ENCODE peak calls at places on chromosomes 1 and 21, in nine cellular contexts. One of them, this sample, is unnamed.

GRCh38 chr1:47941609-47942237 is 55.5 kb downstream of the TRABD2B start:
- DNase-seq in progenitor cell of endocrine pancreas: no peak
- DNase-seq in astrocyte of the cerebellum: no peak
- DNase-seq in heart right ventricle: no peak
- DNase-seq in nephron progenitor cell: no peak
- DNase-seq in hepatocyte: no peak
- DNase-seq in colonic mucosa: no peak
- DNase-seq in CD8-positive, alpha-beta T cell: no peak
- DNase-seq in A549: peak
- DNase-seq in this sample: no peak

GRCh38 chr1:29875557-29876028 is 639.3 kb downstream of the PTPRU start:
- DNase-seq in astrocyte of the cerebellum: no peak
- DNase-seq in nephron progenitor cell: no peak
- DNase-seq in CD8-positive, alpha-beta T cell: no peak
- DNase-seq in hepatocyte: no peak
- DNase-seq in colonic mucosa: no peak
- DNase-seq in A549: no peak
- DNase-seq in heart right ventricle: peak
- DNase-seq in progenitor cell of endocrine pancreas: no peak
- DNase-seq in this sample: no peak

GRCh38 chr21:42939581-42940413 is 14.4 kb upstream of the ERVH48-1 start:
- DNase-seq in colonic mucosa: peak
- DNase-seq in CD8-positive, alpha-beta T cell: no peak
- DNase-seq in heart right ventricle: peak
- DNase-seq in nephron progenitor cell: no peak
- DNase-seq in progenitor cell of endocrine pancreas: no peak
- DNase-seq in A549: peak
- DNase-seq in astrocyte of the cerebellum: peak
- DNase-seq in hepatocyte: peak
- DNase-seq in this sample: peak

GRCh38 chr1:163069142-163069541 is at the start of gene RGS4:
- DNase-seq in heart right ventricle: peak
- DNase-seq in CD8-positive, alpha-beta T cell: no peak
- DNase-seq in nephron progenitor cell: peak
- DNase-seq in A549: no peak
- DNase-seq in colonic mucosa: peak
- DNase-seq in progenitor cell of endocrine pancreas: peak
- DNase-seq in hepatocyte: peak
- DNase-seq in astrocyte of the cerebellum: peak
- DNase-seq in this sample: no peak

GRCh38 chr1:4786061-4786460 is 131.7 kb downstream of the AJAP1 start:
- DNase-seq in astrocyte of the cerebellum: no peak
- DNase-seq in heart right ventricle: no peak
- DNase-seq in nephron progenitor cell: no peak
- DNase-seq in colonic mucosa: no peak
- DNase-seq in A549: no peak
- DNase-seq in hepatocyte: no peak
- DNase-seq in progenitor cell of endocrine pancreas: no peak
- DNase-seq in CD8-positive, alpha-beta T cell: no peak
- DNase-seq in this sample: no peak

GRCh38 chr1:62436039-62436465 is 797 bp upstream of the USP1 start:
- DNase-seq in astrocyte of the cerebellum: no peak
- DNase-seq in hepatocyte: no peak
- DNase-seq in nephron progenitor cell: peak
- DNase-seq in CD8-positive, alpha-beta T cell: peak
- DNase-seq in progenitor cell of endocrine pancreas: peak
- DNase-seq in A549: no peak
- DNase-seq in colonic mucosa: no peak
- DNase-seq in heart right ventricle: no peak
- DNase-seq in this sample: no peak

GRCh38 chr1:44251989-44252625 is 38.8 kb downstream of the DMAP1 start:
- DNase-seq in CD8-positive, alpha-beta T cell: no peak
- DNase-seq in A549: no peak
- DNase-seq in progenitor cell of endocrine pancreas: no peak
- DNase-seq in hepatocyte: no peak
- DNase-seq in astrocyte of the cerebellum: no peak
- DNase-seq in heart right ventricle: no peak
- DNase-seq in nephron progenitor cell: no peak
- DNase-seq in colonic mucosa: no peak
- DNase-seq in this sample: no peak

GRCh38 chr1:226605573-226605950 is 57.0 kb downstream of the STUM start:
- DNase-seq in progenitor cell of endocrine pancreas: no peak
- DNase-seq in A549: no peak
- DNase-seq in CD8-positive, alpha-beta T cell: no peak
- DNase-seq in colonic mucosa: no peak
- DNase-seq in astrocyte of the cerebellum: no peak
- DNase-seq in heart right ventricle: no peak
- DNase-seq in hepatocyte: no peak
- DNase-seq in nephron progenitor cell: no peak
- DNase-seq in this sample: no peak

GRCh38 chr1:145994391-145995120 is 1.8 kb downstream of the TXNIP start:
- DNase-seq in nephron progenitor cell: no peak
- DNase-seq in heart right ventricle: no peak
- DNase-seq in progenitor cell of endocrine pancreas: no peak
- DNase-seq in A549: no peak
- DNase-seq in colonic mucosa: no peak
- DNase-seq in hepatocyte: no peak
- DNase-seq in astrocyte of the cerebellum: no peak
- DNase-seq in CD8-positive, alpha-beta T cell: no peak
- DNase-seq in this sample: no peak

GRCh38 chr1:14894811-14895524 is 258.6 kb upstream of the TMEM51 start:
- DNase-seq in progenitor cell of endocrine pancreas: no peak
- DNase-seq in colonic mucosa: peak
- DNase-seq in CD8-positive, alpha-beta T cell: no peak
- DNase-seq in A549: no peak
- DNase-seq in hepatocyte: no peak
- DNase-seq in heart right ventricle: no peak
- DNase-seq in astrocyte of the cerebellum: no peak
- DNase-seq in nephron progenitor cell: no peak
- DNase-seq in this sample: no peak

GRCh38 chr1:221182791-221183533 is 303.7 kb downstream of the HLX start:
- DNase-seq in A549: no peak
- DNase-seq in heart right ventricle: no peak
- DNase-seq in CD8-positive, alpha-beta T cell: no peak
- DNase-seq in progenitor cell of endocrine pancreas: no peak
- DNase-seq in hepatocyte: no peak
- DNase-seq in astrocyte of the cerebellum: no peak
- DNase-seq in nephron progenitor cell: no peak
- DNase-seq in colonic mucosa: no peak
- DNase-seq in this sample: no peak

DNA sequence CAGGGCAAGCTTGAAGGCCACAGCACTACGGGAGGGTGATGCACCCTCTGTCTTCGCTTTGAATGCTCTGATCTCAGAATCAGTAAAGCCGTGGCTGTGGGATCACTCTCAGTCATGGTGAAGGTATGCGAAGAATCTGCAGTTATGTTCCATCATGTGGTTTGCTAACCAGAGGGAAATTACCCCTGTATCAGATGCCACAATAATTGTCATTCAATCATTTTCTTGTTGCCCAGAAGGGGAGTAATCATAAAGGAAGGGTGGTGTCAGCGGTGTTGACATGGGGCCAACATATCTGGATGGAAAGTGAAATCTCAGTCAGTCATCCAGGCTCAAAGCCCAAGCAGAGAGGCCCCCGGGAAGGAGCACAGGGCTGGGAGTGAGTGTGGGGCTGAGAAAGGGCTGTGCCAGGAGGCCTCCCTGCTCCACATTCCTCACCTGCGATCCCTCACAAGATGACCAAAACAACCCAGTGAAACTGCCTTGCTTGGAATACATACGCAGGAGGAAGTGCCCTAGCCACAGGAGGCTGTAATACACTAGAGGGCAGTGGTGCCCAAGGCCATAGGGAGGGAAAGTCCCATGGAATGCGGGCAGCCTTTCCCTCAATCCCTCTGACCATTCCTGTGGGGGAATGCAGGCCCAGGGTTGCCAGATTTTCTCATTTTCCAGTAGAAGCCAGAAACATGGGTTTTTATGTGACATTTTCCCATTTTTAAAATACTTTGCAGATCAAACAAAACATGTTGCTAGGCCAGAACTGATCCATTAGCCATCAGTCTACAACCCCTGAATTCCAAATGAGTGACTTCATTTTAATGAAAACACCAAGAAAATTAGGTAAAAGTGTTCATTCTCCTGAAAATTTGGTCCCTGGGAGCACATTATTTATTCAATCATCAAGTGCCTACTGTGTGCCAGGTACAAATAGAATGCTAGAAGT is 95.7 kb upstream of the VANGL1 start:
- DNase-seq in hepatocyte: peak
- DNase-seq in astrocyte of the cerebellum: peak
- DNase-seq in heart right ventricle: peak
- DNase-seq in CD8-positive, alpha-beta T cell: no peak
- DNase-seq in A549: peak
- DNase-seq in progenitor cell of endocrine pancreas: peak
- DNase-seq in colonic mucosa: peak
- DNase-seq in nephron progenitor cell: peak
- DNase-seq in this sample: no peak
- TF ChIP-seq CTCF in hepatocyte: peak
- TF ChIP-seq CTCF in astrocyte of the cerebellum: peak
- TF ChIP-seq CTCF in heart right ventricle: peak
- TF ChIP-seq CTCF in CD8-positive, alpha-beta T cell: no peak
- TF ChIP-seq CTCF in A549: peak
- TF ChIP-seq CTCF in progenitor cell of endocrine pancreas: peak
- TF ChIP-seq CTCF in colonic mucosa: peak
- TF ChIP-seq CTCF in nephron progenitor cell: peak
- TF ChIP-seq CTCF in this sample: no peak

GRCh38 chr1:9691726-9692125 is 40.2 kb downstream of the PIK3CD start:
- DNase-seq in progenitor cell of endocrine pancreas: no peak
- DNase-seq in astrocyte of the cerebellum: no peak
- DNase-seq in A549: no peak
- DNase-seq in hepatocyte: no peak
- DNase-seq in heart right ventricle: no peak
- DNase-seq in nephron progenitor cell: no peak
- DNase-seq in CD8-positive, alpha-beta T cell: no peak
- DNase-seq in colonic mucosa: no peak
- DNase-seq in this sample: no peak
- TF ChIP-seq CTCF in progenitor cell of endocrine pancreas: no peak
- TF ChIP-seq CTCF in astrocyte of the cerebellum: no peak
- TF ChIP-seq CTCF in A549: no peak
- TF ChIP-seq CTCF in hepatocyte: no peak
- TF ChIP-seq CTCF in heart right ventricle: no peak
- TF ChIP-seq CTCF in nephron progenitor cell: no peak
- TF ChIP-seq CTCF in CD8-positive, alpha-beta T cell: no peak
- TF ChIP-seq CTCF in colonic mucosa: no peak
- TF ChIP-seq CTCF in this sample: no peak

GRCh38 chr21:17576080-17576835 is 36.4 kb downstream of the BTG3 start:
- DNase-seq in hepatocyte: no peak
- DNase-seq in progenitor cell of endocrine pancreas: no peak
- DNase-seq in CD8-positive, alpha-beta T cell: no peak
- DNase-seq in nephron progenitor cell: no peak
- DNase-seq in astrocyte of the cerebellum: peak
- DNase-seq in A549: no peak
- DNase-seq in heart right ventricle: no peak
- DNase-seq in colonic mucosa: no peak
- DNase-seq in this sample: no peak
- TF ChIP-seq CTCF in hepatocyte: no peak
- TF ChIP-seq CTCF in progenitor cell of endocrine pancreas: no peak
- TF ChIP-seq CTCF in CD8-positive, alpha-beta T cell: no peak
- TF ChIP-seq CTCF in nephron progenitor cell: no peak
- TF ChIP-seq CTCF in astrocyte of the cerebellum: no peak
- TF ChIP-seq CTCF in A549: no peak
- TF ChIP-seq CTCF in heart right ventricle: no peak
- TF ChIP-seq CTCF in colonic mucosa: no peak
- TF ChIP-seq CTCF in this sample: no peak

GRCh38 chr1:215521279-215521678 is 45.8 kb upstream of the KCTD3 start:
- DNase-seq in astrocyte of the cerebellum: no peak
- DNase-seq in colonic mucosa: no peak
- DNase-seq in heart right ventricle: no peak
- DNase-seq in A549: no peak
- DNase-seq in CD8-positive, alpha-beta T cell: no peak
- DNase-seq in hepatocyte: no peak
- DNase-seq in progenitor cell of endocrine pancreas: no peak
- DNase-seq in nephron progenitor cell: no peak
- DNase-seq in this sample: no peak

GRCh38 chr1:215526846-215527151 is 40.3 kb upstream of the KCTD3 start:
- DNase-seq in A549: no peak
- DNase-seq in progenitor cell of endocrine pancreas: no peak
- DNase-seq in astrocyte of the cerebellum: no peak
- DNase-seq in nephron progenitor cell: no peak
- DNase-seq in hepatocyte: no peak
- DNase-seq in CD8-positive, alpha-beta T cell: no peak
- DNase-seq in heart right ventricle: no peak
- DNase-seq in colonic mucosa: no peak
- DNase-seq in this sample: no peak

GRCh38 chr1:215526147-215526845 is 40.8 kb upstream of the KCTD3 start:
- DNase-seq in CD8-positive, alpha-beta T cell: no peak
- DNase-seq in heart right ventricle: no peak
- DNase-seq in nephron progenitor cell: no peak
- DNase-seq in hepatocyte: peak
- DNase-seq in progenitor cell of endocrine pancreas: no peak
- DNase-seq in colonic mucosa: no peak
- DNase-seq in A549: no peak
- DNase-seq in astrocyte of the cerebellum: peak
- DNase-seq in this sample: peak

GRCh38 chr1:215523906-215524305 is 43.2 kb upstream of the KCTD3 start:
- DNase-seq in heart right ventricle: no peak
- DNase-seq in A549: no peak
- DNase-seq in colonic mucosa: no peak
- DNase-seq in astrocyte of the cerebellum: no peak
- DNase-seq in hepatocyte: peak
- DNase-seq in progenitor cell of endocrine pancreas: no peak
- DNase-seq in CD8-positive, alpha-beta T cell: no peak
- DNase-seq in nephron progenitor cell: no peak
- DNase-seq in this sample: no peak

GRCh38 chr1:215523128-215523861 is 43.8 kb upstream of the KCTD3 start:
- DNase-seq in CD8-positive, alpha-beta T cell: no peak
- DNase-seq in nephron progenitor cell: no peak
- DNase-seq in progenitor cell of endocrine pancreas: no peak
- DNase-seq in hepatocyte: no peak
- DNase-seq in A549: no peak
- DNase-seq in heart right ventricle: no peak
- DNase-seq in colonic mucosa: no peak
- DNase-seq in astrocyte of the cerebellum: no peak
- DNase-seq in this sample: no peak
- TF ChIP-seq CTCF in CD8-positive, alpha-beta T cell: no peak
- TF ChIP-seq CTCF in nephron progenitor cell: no peak
- TF ChIP-seq CTCF in progenitor cell of endocrine pancreas: peak
- TF ChIP-seq CTCF in hepatocyte: peak
- TF ChIP-seq CTCF in A549: peak
- TF ChIP-seq CTCF in heart right ventricle: no peak
- TF ChIP-seq CTCF in colonic mucosa: no peak
- TF ChIP-seq CTCF in astrocyte of the cerebellum: no peak
- TF ChIP-seq CTCF in this sample: no peak